ENCODE peak calls at places on chromosomes 5 and 9, in five cellular contexts. L is uterus, F is IMR-90, Z is stomach, H is transverse colon. P is an unnamed sample. For H3K4me1, the result is how much of the 10 kb centered on the place peaks cover.

GRCh38 chr5:149731617-149732400 is 1.7 kb downstream of the PPARGC1B start:
- DNase-seq in L (peak), F (peak), Z (peak), H (peak), P (peak)

GRCh38 chr9:97632992-97633858 is at the start of the genes NCBP1 and TSTD2:
- DNase-seq in L (peak), F (peak), Z (peak), H (peak), P (peak)

GRCh38 chr9:93228453-93228852 is 44.5 kb downstream of the WNK2 start:
- DNase-seq in L (no peak), F (no peak), Z (no peak), H (no peak), P (no peak)

GRCh38 chr5:140011297-140011802 is 31.7 kb downstream of the NRG2 start:
- DNase-seq in L (no peak), F (peak), Z (no peak), H (no peak), P (no peak)

GRCh38 chr5:3600106-3600997 is 4.7 kb downstream of the IRX1 start:
- DNase-seq in L (no peak), F (no peak), Z (no peak), H (no peak), P (no peak)

GRCh38 chr9:79663878-79664277 is 92.1 kb downstream of the TLE4 start:
- DNase-seq in L (no peak), F (no peak), Z (no peak), H (no peak), P (no peak)

GRCh38 chr9:126670270-126670669 is 56.5 kb downstream of the LMX1B start:
- DNase-seq in L (no peak), F (no peak), Z (no peak), H (no peak), P (no peak)

GRCh38 chr5:10856646-10857332 is 95.8 kb upstream of the DAP start:
- DNase-seq in L (peak), F (peak), Z (peak), H (peak), P (no peak)

GRCh38 chr9:106111039-106111740 is 416.8 kb downstream of the TMEM38B start:
- DNase-seq in L (no peak), F (no peak), Z (no peak), H (no peak), P (no peak)

GRCh38 chr5:159082491-159082890 is 17.2 kb downstream of the EBF1 start:
- DNase-seq in L (no peak), F (no peak), Z (no peak), H (no peak), P (no peak)

GRCh38 chr5:177085985-177086917 is at the start of gene FGFR4:
- DNase-seq in L (peak), F (peak), Z (peak), H (peak), P (peak)

GRCh38 chr5:132557425-132557805 is 638 bp downstream of the RAD50 start:
- DNase-seq in L (peak), F (peak), Z (peak), H (peak), P (no peak)

GRCh38 chr9:28409919-28410318 is 836.6 kb upstream of the C9orf72 start:
- DNase-seq in L (no peak), F (no peak), Z (no peak), H (no peak), P (no peak)

GRCh38 chr5:92320446-92320845 is 937.3 kb upstream of the ARRDC3 start:
- DNase-seq in L (no peak), F (no peak), Z (no peak), H (no peak), P (no peak)

GRCh38 chr5:53480474-53481353 is at the start of gene FST:
- DNase-seq in L (peak), F (peak), Z (peak), H (no peak), P (no peak)

GRCh38 chr9:137611623-137612609 is 6.4 kb downstream of the ARRDC1 start:
- DNase-seq in L (peak), F (peak), Z (peak), H (peak), P (no peak)

GRCh38 chr9:123376218-123377071 is 20.4 kb downstream of the CRB2 start:
- DNase-seq in L (no peak), F (no peak), Z (no peak), H (no peak), P (no peak)

GRCh38 chr5:61167382-61167781 is 5.1 kb upstream of the SMIM15 start:
- DNase-seq in L (no peak), F (peak), Z (peak), H (peak), P (no peak)

GRCh38 chr9:19493845-19494244 is 85.0 kb downstream of the ACER2 start:
- DNase-seq in L (no peak), F (no peak), Z (no peak), H (no peak), P (no peak)

GRCh38 chr5:537098-537497 is 12.8 kb upstream of the SLC9A3 start:
- DNase-seq in L (no peak), F (no peak), Z (no peak), H (no peak), P (no peak)

GRCh38 chr5:176144508-176144907 is 93.7 kb upstream of the SIMC1 start:
- DNase-seq in L (no peak), F (no peak), Z (no peak), H (no peak), P (no peak)

GRCh38 chr5:140857987-140858240 is 2.2 kb downstream of the PCDHA10 start:
- DNase-seq in L (no peak), F (no peak), Z (no peak), H (no peak), P (no peak)

GRCh38 chr5:36403601-36404311 is 102.1 kb upstream of the RANBP3L start:
- DNase-seq in L (peak), F (peak), Z (no peak), H (no peak), P (no peak)

GRCh38 chr9:113479150-113479761 is 15.7 kb downstream of the RGS3 start:
- DNase-seq in L (no peak), F (no peak), Z (peak), H (peak), P (no peak)

DNA sequence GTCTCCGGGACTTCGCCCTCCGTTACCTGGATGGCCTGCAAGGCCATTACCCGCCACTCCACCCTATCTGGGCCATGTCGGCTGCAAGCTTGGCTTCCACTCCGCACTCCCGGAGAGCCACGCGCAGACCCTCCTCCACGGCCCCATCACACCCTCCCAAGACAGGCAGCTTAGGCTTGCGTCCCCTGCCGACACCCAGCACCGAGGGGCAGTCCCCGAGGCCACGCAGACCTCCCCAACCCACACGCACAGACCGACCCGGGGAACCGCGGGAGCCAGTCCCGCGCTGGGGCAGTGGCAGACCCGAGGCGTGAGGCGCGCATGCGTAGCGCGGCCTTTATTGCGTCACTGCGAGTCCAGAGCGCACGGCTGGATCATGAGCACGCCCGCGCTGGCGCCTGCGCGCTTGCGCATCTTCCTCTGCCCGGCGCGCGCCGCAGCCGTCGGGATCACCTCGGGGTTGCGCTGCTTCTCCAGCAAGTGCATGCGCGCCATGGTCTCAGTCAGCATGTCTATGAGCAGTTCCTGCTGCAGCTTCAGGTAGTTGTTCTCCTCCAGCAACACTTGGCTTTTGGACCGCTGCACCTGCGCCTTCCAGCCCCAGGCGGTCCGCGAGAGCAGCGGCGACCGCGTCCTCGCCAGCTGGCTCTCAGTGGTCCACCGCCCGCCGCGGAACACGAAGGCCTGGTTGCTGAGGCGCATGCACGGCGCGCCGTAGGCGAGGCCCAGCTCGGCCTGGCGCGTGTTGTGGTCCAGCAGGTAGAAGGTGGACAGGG is 2.4 kb downstream of the CBY3 start:
- DNase-seq in L (peak), F (peak), Z (peak), H (peak), P (peak)
- TF ChIP-seq POLR2A in L (peak), F (peak), Z (no peak), H (peak), P (no peak)

DNA sequence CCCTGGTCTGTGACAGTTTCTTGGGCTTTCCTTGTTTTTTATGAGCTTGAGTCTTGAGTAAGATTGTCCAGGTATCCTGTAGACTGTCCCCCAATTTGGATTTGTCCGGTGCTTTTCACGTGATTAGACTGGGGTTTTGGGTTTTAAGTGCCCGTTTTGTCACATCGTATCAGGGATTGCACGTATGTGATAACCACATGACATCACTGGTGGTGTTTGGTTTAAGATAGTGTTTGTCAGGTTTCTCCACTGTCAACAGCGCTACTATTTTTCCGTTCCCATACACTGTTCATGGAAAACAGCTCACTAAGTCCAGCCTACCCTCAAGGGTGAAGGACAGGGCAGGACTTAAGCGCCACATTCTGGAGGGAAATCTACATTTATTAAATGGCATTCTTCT is 39.7 kb downstream of the LMNB1 start:
- DNase-seq in L (no peak), F (no peak), Z (no peak), H (no peak), P (no peak)
- H3K27ac ChIP-seq in L (no peak), F (no peak), Z (no peak), H (no peak), P (no peak)

GRCh38 chr9:100098241-100098886 is 436 bp downstream of the ERP44 start:
- DNase-seq in L (peak), F (peak), Z (peak), H (peak), P (no peak)

GRCh38 chr9:100098887-100099721 is at the start of the genes ERP44 and INVS:
- DNase-seq in L (peak), F (peak), Z (peak), H (peak), P (peak)

GRCh38 chr9:100099722-100100042 is 639 bp downstream of the INVS start:
- DNase-seq in L (no peak), F (no peak), Z (no peak), H (no peak), P (no peak)

GRCh38 chr9:100101608-100102007 is 2.6 kb downstream of the INVS start:
- DNase-seq in L (no peak), F (no peak), Z (no peak), H (no peak), P (no peak)

DNA sequence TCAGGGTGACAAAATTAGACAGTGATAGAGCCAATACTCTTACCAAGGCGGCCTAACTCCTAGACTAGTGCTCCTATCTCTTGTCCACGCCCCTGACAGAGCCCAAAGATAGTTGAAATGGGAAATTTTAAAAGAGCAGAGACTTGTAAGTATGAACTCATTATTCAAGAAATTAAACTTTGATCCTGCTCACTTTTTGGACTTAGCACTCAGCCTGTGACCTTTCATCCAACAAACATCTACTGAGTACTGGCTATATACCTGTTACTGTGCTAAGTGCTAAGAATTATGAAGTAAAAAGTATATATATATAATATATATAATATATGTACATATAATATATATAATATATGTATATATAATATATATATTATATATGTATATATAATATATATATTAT is 1.2 kb downstream of the INVS start:
- DNase-seq in L (no peak), F (no peak), Z (no peak), H (no peak), P (no peak)
- H3K4me1 ChIP-seq in L (under half), F (under half), Z (under half), H (under half), P (under half)

DNA sequence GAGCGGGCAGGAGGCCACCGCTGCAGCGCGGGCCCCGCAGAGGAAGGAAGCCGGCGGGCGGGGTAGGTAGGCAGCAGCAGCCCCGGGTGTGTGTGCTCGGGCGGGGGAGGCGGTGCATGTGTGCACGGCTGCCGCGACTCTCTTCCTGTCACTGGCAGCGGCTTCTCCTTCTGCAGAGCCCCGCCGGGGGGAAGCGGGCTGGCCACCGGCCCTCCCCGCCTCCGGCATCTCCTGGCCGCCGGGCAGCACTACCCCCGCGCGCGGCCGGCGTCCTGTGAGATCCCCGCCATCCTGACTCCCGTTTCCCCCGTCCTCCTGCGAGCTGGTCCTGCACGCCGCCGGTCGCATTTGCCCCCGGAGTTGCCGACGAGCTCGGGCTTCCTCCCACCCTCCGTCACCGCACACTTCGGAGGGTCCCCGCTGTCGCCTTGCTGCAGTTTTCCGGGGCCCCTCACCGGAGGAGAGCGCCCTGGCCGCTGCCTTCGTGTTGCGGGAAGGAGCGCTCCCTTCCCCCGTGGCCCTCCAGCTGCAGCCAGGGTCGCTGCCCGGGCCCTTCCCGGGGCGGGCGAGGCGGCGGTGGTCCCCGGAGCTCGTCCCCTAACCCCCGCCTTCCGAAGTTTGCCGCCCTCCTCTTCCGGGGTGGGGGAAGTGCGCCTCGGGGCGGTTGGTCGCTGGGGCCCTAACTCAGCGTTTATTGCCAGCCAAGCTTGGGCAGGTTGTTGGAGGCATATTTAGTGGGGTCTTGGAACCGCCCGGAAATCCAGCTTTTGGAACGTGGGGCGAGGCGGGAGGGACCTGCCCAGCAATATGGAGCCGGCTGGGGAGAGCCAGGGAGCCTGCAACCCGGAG is 556 bp downstream of the PIK3R1 start:
- DNase-seq in L (peak), F (peak), Z (peak), H (peak), P (peak)
- TF ChIP-seq POLR2A in L (no peak), F (no peak), Z (no peak), H (no peak), P (no peak)

GRCh38 chr5:55533806-55534435 is 843 bp downstream of the PLPP1 start:
- DNase-seq in L (peak), F (peak), Z (peak), H (peak), P (no peak)

GRCh38 chr5:55534436-55535198 is at the start of gene PLPP1:
- DNase-seq in L (peak), F (peak), Z (peak), H (peak), P (peak)

GRCh38 chr5:55538621-55539020 is 3.9 kb upstream of the PLPP1 start:
- DNase-seq in L (no peak), F (no peak), Z (no peak), H (no peak), P (no peak)

GRCh38 chr5:55540024-55540423 is 5.3 kb upstream of the PLPP1 start:
- DNase-seq in L (no peak), F (peak), Z (no peak), H (no peak), P (no peak)

DNA sequence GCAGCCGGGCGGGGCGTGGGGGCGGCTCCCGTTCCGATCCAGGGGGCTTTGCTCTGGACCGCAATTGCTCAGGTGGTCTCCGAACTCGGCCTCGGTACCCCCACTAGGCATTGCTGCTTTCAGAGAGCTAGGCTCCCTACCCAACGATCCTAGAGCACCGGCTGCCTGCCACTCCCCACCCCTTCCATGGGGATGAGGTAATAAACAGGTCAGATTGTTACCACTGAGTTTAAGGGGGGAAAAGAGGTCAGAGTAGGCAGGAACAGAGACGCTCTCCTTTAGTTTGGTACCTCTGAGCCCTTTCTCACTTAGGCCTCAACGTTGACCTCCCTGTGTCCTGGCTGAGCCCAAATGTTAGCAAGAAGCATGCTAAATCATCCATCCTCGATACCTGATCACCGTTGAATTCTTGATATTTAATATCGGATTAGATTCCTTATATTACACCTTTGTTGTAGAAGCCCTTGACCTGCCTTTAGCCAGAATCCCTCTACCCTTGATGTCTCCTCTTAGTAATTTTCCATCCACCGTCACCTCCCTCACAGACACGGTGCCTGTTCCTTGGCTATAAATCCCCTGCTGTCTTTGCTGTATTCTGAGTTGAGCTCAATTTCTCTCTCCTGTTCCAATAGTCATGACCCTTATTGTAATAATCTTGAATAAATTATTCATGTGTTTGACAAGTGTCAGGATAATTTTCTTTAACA is 588 bp upstream of the PLPP1 start:
- DNase-seq in L (peak), F (peak), Z (no peak), H (no peak), P (no peak)
- H3K27ac ChIP-seq in L (peak), F (peak), Z (peak), H (peak), P (peak)

GRCh38 chr9:71740199-71740598 is 28.1 kb downstream of the CEMIP2 start:
- DNase-seq in L (no peak), F (no peak), Z (no peak), H (no peak), P (no peak)
- H3K4me1 ChIP-seq in L (under half), F (under half), Z (under half), H (half or more), P (half or more)

DNA sequence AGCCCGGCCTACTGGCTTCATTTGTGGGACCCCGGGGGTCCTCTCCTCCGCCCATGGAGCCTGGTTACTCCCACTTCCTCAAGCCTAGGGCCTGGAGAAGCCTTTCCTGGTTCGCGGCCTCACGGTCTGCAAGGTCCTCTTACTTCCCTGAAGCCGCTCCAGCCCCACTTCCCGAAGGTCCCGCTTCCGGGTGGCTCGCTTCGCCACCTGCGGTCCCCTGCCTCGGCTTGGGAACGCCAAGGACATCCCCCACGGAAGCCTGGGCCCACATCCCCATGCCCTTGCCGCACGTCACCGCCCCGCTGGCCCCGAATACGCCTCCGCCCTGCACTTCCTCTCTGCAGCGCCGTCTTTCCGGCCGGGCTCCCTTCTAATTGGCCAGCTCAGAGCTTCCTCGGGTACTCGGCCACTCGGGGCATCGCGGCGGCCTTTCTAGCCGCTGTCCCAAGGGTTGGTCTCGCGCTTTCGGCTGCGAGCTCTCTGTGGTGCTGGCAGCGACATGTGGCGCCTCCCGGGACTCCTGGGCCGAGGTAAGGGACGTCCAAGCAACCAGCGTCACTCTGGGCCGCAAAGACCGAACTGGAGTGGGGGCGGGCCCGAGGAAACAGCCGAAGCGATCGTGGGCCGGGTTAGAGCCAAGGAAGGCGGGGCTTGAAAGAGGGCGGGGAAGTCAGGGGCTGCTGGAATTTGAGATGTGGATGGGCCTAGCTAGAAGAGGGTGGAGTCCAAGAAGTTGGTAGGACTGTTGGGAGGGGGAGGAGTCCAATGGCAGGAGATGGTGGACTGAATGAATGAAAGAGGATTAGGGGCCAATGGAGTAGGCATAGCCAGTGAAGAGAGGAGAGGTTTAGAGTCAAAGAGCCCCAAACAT is at the start of gene DELE1:
- DNase-seq in L (peak), F (peak), Z (peak), H (peak), P (peak)
- TF ChIP-seq POLR2A in L (peak), F (peak), Z (no peak), H (peak), P (peak)

P was measured in esophagus squamous epithelium.